ENCODE peak calls at places on chromosomes 16 and 17, in seven cellular contexts. N, U, X, M, B, Y and P are unnamed samples.

GRCh38 chr16:67542464-67542863 is 13.8 kb downstream of the RIPOR1 start:
- DNase-seq in M (no peak), B (no peak), N (no peak), Y (peak; percentile 30), X (no peak), U (peak; percentile 22), P (no peak)

GRCh38 chr17:48012151-48012520 is 25.5 kb downstream of the COPZ2 start:
- DNase-seq in M (peak; percentile 93), N (no peak), X (no peak), U (peak; percentile 89), Y (no peak), B (peak; percentile 94), P (no peak)

GRCh38 chr17:57459286-57459915 is 203.1 kb downstream of the MSI2 start:
- DNase-seq in B (no peak), X (no peak), M (no peak), Y (no peak), U (no peak), N (no peak), P (no peak)

GRCh38 chr17:76408037-76408849 is 23.8 kb downstream of the SPHK1 start:
- DNase-seq in B (peak; percentile 42), M (peak; percentile 66), X (peak; percentile 64), N (peak; percentile 46), Y (peak; percentile 12), U (peak; percentile 45), P (no peak)

GRCh38 chr16:4370151-4370550 is 1.5 kb upstream of the VASN start:
- DNase-seq in B (no peak), X (peak; percentile 72), Y (no peak), N (no peak), U (no peak), M (no peak), P (no peak)

GRCh38 chr17:76107507-76107906 is 3.9 kb upstream of the EXOC7 start:
- DNase-seq in M (no peak), Y (no peak), N (no peak), B (no peak), X (no peak), U (no peak), P (no peak)

GRCh38 chr17:9360610-9361571 is 214.7 kb downstream of the STX8 start:
- DNase-seq in X (peak; percentile 75), N (no peak), M (no peak), Y (no peak), U (peak; percentile 25), B (no peak), P (no peak)

GRCh38 chr16:68072038-68072695 is 13.0 kb upstream of the NFATC3 start:
- DNase-seq in X (no peak), M (no peak), N (no peak), Y (no peak), B (no peak), U (no peak), P (no peak)

GRCh38 chr17:35117984-35118383 is 1.7 kb downstream of the RAD51D start:
- DNase-seq in B (peak; percentile 46), M (no peak), N (no peak), Y (no peak), U (no peak), X (no peak), P (no peak)

GRCh38 chr16:674968-675883 is at the start of gene RHBDL1:
- DNase-seq in B (no peak), M (no peak), Y (no peak), N (no peak), X (no peak), U (peak; percentile 47), P (no peak)

GRCh38 chr17:29390856-29391631 is 881 bp downstream of the TAOK1 start:
- DNase-seq in N (no peak), B (no peak), Y (no peak), U (peak; percentile 54), M (no peak), X (no peak), P (no peak)

GRCh38 chr16:87145181-87146176 is 171.7 kb downstream of the C16orf95 start:
- DNase-seq in N (no peak), B (no peak), M (no peak), Y (no peak), U (no peak), X (no peak), P (no peak)

GRCh38 chr17:45325810-45326209 is 9.0 kb upstream of the MAP3K14 start:
- DNase-seq in M (no peak), N (no peak), Y (no peak), X (peak; percentile 23), U (no peak), B (no peak), P (peak; percentile 74)

GRCh38 chr17:45388604-45389325 is 43.9 kb downstream of the ARHGAP27 start:
- DNase-seq in B (no peak), U (no peak), M (no peak), Y (no peak), N (no peak), X (no peak), P (no peak)

GRCh38 chr17:75689441-75689873 is 22.3 kb downstream of the SAP30BP start:
- DNase-seq in Y (no peak), U (peak; percentile 66), M (no peak), N (no peak), B (no peak), X (no peak), P (no peak)

GRCh38 chr16:711548-712320 is 3.2 kb upstream of the METRN start:
- DNase-seq in N (peak; percentile 69), Y (no peak), M (no peak), B (peak; percentile 48), U (peak; percentile 76), X (peak; percentile 83), P (peak; percentile 91)